ENCODE peak calls at places on chromosomes 4 and X, in ten cellular contexts. D is CD4-positive, CD25-positive, alpha-beta regulatory T cell; P is tibial nerve; G is left lung; H is lung; M is astrocyte; S is Peyer's patch; B is RWPE2; J is Karpas-422; R is NT2/D1. E is an unnamed sample.

GRCh38 chr4:157514711-157515110 is 294.2 kb downstream of the GRIA2 start:
- DNase-seq in D (no peak), P (no peak), G (no peak), H (no peak), M (no peak), S (no peak), B (no peak), J (no peak), R (peak; percentile 1), E (no peak)

GRCh38 chr4:89024051-89024675 is 32.8 kb downstream of the FAM13A start:
- DNase-seq in D (peak; percentile 55), P (peak; percentile 88), G (no peak), H (peak; percentile 57), M (peak; percentile 51), S (peak; percentile 51), B (no peak), J (peak; percentile 88), R (peak; percentile 22), E (no peak)

GRCh38 chrX:105471597-105471996 is 251.1 kb upstream of the TEX13A start:
- DNase-seq in D (no peak), P (no peak), G (no peak), H (no peak), M (no peak), S (no peak), B (no peak), J (no peak), R (no peak), E (no peak)

GRCh38 chr4:53646792-53647191 is 55.5 kb upstream of the LNX1 start:
- DNase-seq in D (no peak), P (no peak), G (no peak), H (no peak), M (no peak), S (no peak), B (no peak), J (peak; percentile 25), R (no peak), E (peak; percentile 27)

GRCh38 chr4:90152024-90152423 is 24.8 kb downstream of the CCSER1 start:
- DNase-seq in D (no peak), P (no peak), G (no peak), H (no peak), M (no peak), S (no peak), B (no peak), J (no peak), R (no peak), E (no peak)

GRCh38 chr4:74675673-74676279 is 118.5 kb downstream of the BTC start:
- DNase-seq in D (no peak), P (peak; percentile 33), G (no peak), H (no peak), M (peak; percentile 33), S (no peak), B (no peak), J (peak; percentile 78), R (no peak), E (peak; percentile 14)

GRCh38 chr4:186095406-186095805 is 9.1 kb upstream of the FAM149A start:
- DNase-seq in D (no peak), P (no peak), G (no peak), H (no peak), M (no peak), S (no peak), B (no peak), J (no peak), R (no peak), E (no peak)

GRCh38 chrX:23779025-23779424 is 3.9 kb upstream of the SAT1 start:
- DNase-seq in D (no peak), P (no peak), G (no peak), H (no peak), M (peak; percentile 36), S (no peak), B (no peak), J (no peak), R (no peak), E (no peak)

GRCh38 chr4:83212041-83212851 is 72.4 kb downstream of the COQ2 start:
- DNase-seq in D (peak; percentile 32), P (no peak), G (no peak), H (no peak), M (no peak), S (peak; percentile 63), B (no peak), J (peak; percentile 60), R (no peak), E (no peak)

GRCh38 chrX:140589657-140590056 is 84.8 kb upstream of the SOX3 start:
- DNase-seq in D (no peak), P (no peak), G (no peak), H (no peak), M (no peak), S (no peak), B (no peak), J (no peak), R (no peak), E (no peak)

GRCh38 chr4:140150636-140150885 is 3.4 kb downstream of the MAML3 start:
- DNase-seq in D (no peak), P (peak; percentile 87), G (no peak), H (peak; percentile 89), M (no peak), S (peak; percentile 68), B (no peak), J (no peak), R (no peak), E (peak; percentile 92)

GRCh38 chr4:94889961-94890360 is 132.2 kb downstream of the BMPR1B start:
- DNase-seq in D (no peak), P (no peak), G (no peak), H (no peak), M (peak; percentile 96), S (no peak), B (no peak), J (no peak), R (no peak), E (no peak)

GRCh38 chrX:139851730-139852129 is 81.1 kb downstream of the ATP11C start:
- DNase-seq in D (no peak), P (no peak), G (no peak), H (no peak), M (peak; percentile 67), S (no peak), B (no peak), J (no peak), R (no peak), E (no peak)

GRCh38 chr4:156773648-156774357 is 197.8 kb downstream of the PDGFC start:
- DNase-seq in D (no peak), P (no peak), G (no peak), H (no peak), M (peak; percentile 81), S (no peak), B (no peak), J (no peak), R (no peak), E (no peak)

GRCh38 chrX:97290199-97290598 is 406.5 kb downstream of the RPA4 start:
- DNase-seq in D (no peak), P (no peak), G (no peak), H (no peak), M (no peak), S (no peak), B (no peak), J (no peak), R (peak; percentile 35), E (no peak)

GRCh38 chrX:55187281-55187680 is 32.9 kb upstream of the PAGE5 start:
- DNase-seq in D (no peak), P (no peak), G (no peak), H (no peak), M (no peak), S (no peak), B (no peak), J (no peak), R (no peak), E (no peak)

GRCh38 chrX:100731441-100732281 is at the start of gene SYTL4:
- DNase-seq in D (no peak), P (no peak), G (peak; percentile 62), H (no peak), M (no peak), S (no peak), B (no peak), J (no peak), R (no peak), E (peak; percentile 29)

DNA sequence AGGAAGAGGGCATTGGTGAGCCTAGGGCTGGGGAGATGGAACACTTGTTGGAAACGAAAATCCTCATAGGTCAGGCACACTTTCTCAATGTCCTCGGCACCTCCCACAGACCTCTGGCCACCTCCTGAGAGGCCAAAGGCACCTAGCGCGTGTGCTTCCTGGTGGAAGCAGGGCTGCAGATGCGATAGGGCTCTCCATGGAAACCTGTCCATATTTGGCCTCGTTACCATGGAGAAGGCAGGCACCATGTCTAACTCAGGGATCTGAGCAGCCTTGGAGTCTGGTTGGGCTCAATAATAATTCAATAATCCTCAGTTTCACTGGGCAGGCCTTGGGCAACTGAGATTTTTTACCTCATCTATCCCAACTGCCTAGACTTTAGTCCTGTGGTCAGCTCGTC is 58.3 kb downstream of the RAI2 start:
- DNase-seq in D (no peak), P (no peak), G (no peak), H (no peak), M (no peak), S (no peak), B (no peak), J (no peak), R (no peak), E (no peak)
- H3K27me3 ChIP-seq in D (no peaks in the 10 kb centered on the region), P (no peaks in the 10 kb centered on the region), G (no peaks in the 10 kb centered on the region), H (no peaks in the 10 kb centered on the region), M (no peaks in the 10 kb centered on the region), S (no peaks in the 10 kb centered on the region), B (no peaks in the 10 kb centered on the region), J (no peaks in the 10 kb centered on the region), R (no peaks in the 10 kb centered on the region), E (no peaks in the 10 kb centered on the region)

GRCh38 chr4:15702941-15703403 is at the start of gene BST1:
- DNase-seq in D (peak; percentile 19), P (peak; percentile 60), G (peak; percentile 98), H (peak; percentile 83), M (peak; percentile 56), S (peak; percentile 31), B (no peak), J (no peak), R (no peak), E (peak; percentile 67)
- H3K4me3 ChIP-seq in D (no peak within 1 kb of the TSS), P (peak within 1 kb of the TSS; percentile 64), G (peak within 1 kb of the TSS; percentile 44), H (no peak within 1 kb of the TSS), M (peak within 1 kb of the TSS; percentile 73), S (peak within 1 kb of the TSS; percentile 47), B (no peak within 1 kb of the TSS), J (no peak within 1 kb of the TSS), R (peak within 1 kb of the TSS; percentile 54), E (peak within 1 kb of the TSS; percentile 53)

GRCh38 chr4:179855471-179855870 is 2387.7 kb upstream of the TENM3 start:
- DNase-seq in D (no peak), P (no peak), G (no peak), H (no peak), M (no peak), S (no peak), B (no peak), J (no peak), R (no peak), E (no peak)
- H3K36me3 ChIP-seq in D (no peaks in the 10 kb centered on the region), P (no peaks in the 10 kb centered on the region), G (no peaks in the 10 kb centered on the region), H (no peaks in the 10 kb centered on the region), M (no peaks in the 10 kb centered on the region), S (no peaks in the 10 kb centered on the region), B (no peaks in the 10 kb centered on the region), J (no peaks in the 10 kb centered on the region), R (no peaks in the 10 kb centered on the region), E (no peaks in the 10 kb centered on the region)

GRCh38 chrX:17964871-17965270 is 103.8 kb upstream of the RAI2 start:
- DNase-seq in D (no peak), P (peak; percentile 68), G (no peak), H (no peak), M (no peak), S (no peak), B (no peak), J (no peak), R (no peak), E (no peak)

GRCh38 chrX:17968367-17968766 is 107.3 kb upstream of the RAI2 start:
- DNase-seq in D (no peak), P (no peak), G (no peak), H (no peak), M (no peak), S (no peak), B (no peak), J (no peak), R (no peak), E (no peak)

GRCh38 chrX:17967888-17968287 is 106.8 kb upstream of the RAI2 start:
- DNase-seq in D (no peak), P (no peak), G (no peak), H (no peak), M (no peak), S (no peak), B (no peak), J (no peak), R (no peak), E (no peak)
- H3K27me3 ChIP-seq in D (no peaks in the 10 kb centered on the region), P (no peaks in the 10 kb centered on the region), G (no peaks in the 10 kb centered on the region), H (no peaks in the 10 kb centered on the region), M (no peaks in the 10 kb centered on the region), S (no peaks in the 10 kb centered on the region), B (no peaks in the 10 kb centered on the region), J (no peaks in the 10 kb centered on the region), R (no peaks in the 10 kb centered on the region), E (peaks cover 27% of the 10 kb centered on the region)